ENCODE peak calls at places on chromosomes 13 and 19, in seven cellular contexts. O is activated T-cell treated with anti-CD3 and anti-CD28 coated beads for 48 hours; A is CD4-positive, alpha-beta T cell; B is psoas muscle; M is NCI-H2029; F is stimulated activated CD4-positive, alpha-beta T cell treated with anti-CD3 and anti-CD28 coated beads, Interleukin-4, amount 100 ng/mL, for 24 hours; Y is uterus. N is an unnamed sample.

GRCh38 chr19:47723573-47723923 is 10.3 kb downstream of the EHD2 start:
- DNase-seq in M (peak), F (no peak), B (peak), Y (peak), A (no peak), O (no peak), N (no peak)

GRCh38 chr13:94157705-94158218 is 321.7 kb downstream of the DCT start:
- DNase-seq in B (no peak), F (no peak), Y (peak), O (no peak), M (no peak), A (no peak), N (no peak)

GRCh38 chr13:99577934-99578917 is 77.0 kb downstream of the TM9SF2 start:
- DNase-seq in A (no peak), F (no peak), M (no peak), B (no peak), O (no peak), Y (no peak), N (no peak)

GRCh38 chr13:99027260-99027659 is 49.4 kb upstream of the DOCK9 start:
- DNase-seq in B (no peak), A (no peak), M (no peak), Y (no peak), F (peak), O (no peak), N (no peak)

GRCh38 chr13:29713841-29714240 is 118.4 kb upstream of the SLC7A1 start:
- DNase-seq in M (no peak), F (peak), B (no peak), O (no peak), Y (no peak), A (no peak), N (no peak)

GRCh38 chr13:95254341-95254740 is 46.9 kb downstream of the ABCC4 start:
- DNase-seq in A (no peak), F (no peak), O (no peak), B (no peak), M (no peak), Y (no peak), N (no peak)

GRCh38 chr19:54315956-54316355 is 3.0 kb upstream of the LILRA5 start:
- DNase-seq in A (no peak), B (no peak), Y (no peak), F (no peak), M (no peak), O (no peak), N (no peak)

GRCh38 chr13:50887153-50887552 is 22.4 kb upstream of the RNASEH2B start:
- DNase-seq in M (no peak), F (no peak), Y (no peak), A (no peak), O (no peak), B (no peak), N (no peak)

GRCh38 chr13:36030670-36031331 is 100.4 kb downstream of the DCLK1 start:
- DNase-seq in M (no peak), Y (peak), A (no peak), F (no peak), B (no peak), O (no peak), N (no peak)

GRCh38 chr19:44746946-44747738 is 1.4 kb upstream of the BCL3 start:
- DNase-seq in A (peak), F (peak), Y (peak), M (peak), O (peak), B (peak), N (peak)

GRCh38 chr13:59843040-59843439 is 320.7 kb downstream of the DIAPH3 start:
- DNase-seq in B (no peak), A (no peak), Y (no peak), F (no peak), M (no peak), O (no peak), N (no peak)

GRCh38 chr19:41551711-41552110 is 24.3 kb upstream of the CEACAM21 start:
- DNase-seq in A (no peak), B (no peak), M (no peak), Y (no peak), O (no peak), F (no peak), N (no peak)

GRCh38 chr13:90402613-90403012 is 944.9 kb upstream of the MIR17HG start:
- DNase-seq in B (no peak), A (no peak), M (no peak), O (no peak), Y (no peak), F (no peak), N (no peak)

GRCh38 chr13:40920826-40921225 is 98.3 kb downstream of the ELF1 start:
- DNase-seq in A (no peak), B (no peak), O (no peak), F (no peak), Y (no peak), M (no peak), N (no peak)